ENCODE peak calls at places on chromosomes 13 and 19, in eight cellular contexts. N is mammary epithelial cell; R is CD4-positive, alpha-beta T cell; P is IMR-90; M is keratinocyte; L is thoracic aorta; W is heart right ventricle; I is OCI-LY7. Q is an unnamed sample. For H3K9me3, the result is how much of the 10 kb centered on the place peaks cover.

GRCh38 chr19:47495478-47496372 is 11.7 kb upstream of the KPTN start:
- DNase-seq in N (no peak), R (no peak), P (no peak), M (no peak), L (no peak), W (no peak), I (no peak), Q (no peak)

GRCh38 chr19:21604941-21605548 is 99.6 kb downstream of the ZNF429 start:
- DNase-seq in N (peak), R (no peak), P (no peak), M (peak), L (no peak), W (peak), I (no peak), Q (no peak)

GRCh38 chr19:42198676-42199439 is 18.6 kb downstream of the DEDD2 start:
- DNase-seq in N (no peak), R (peak), P (no peak), M (no peak), L (no peak), W (no peak), I (peak), Q (peak)

GRCh38 chr13:40657961-40658360 is 8.5 kb downstream of the FOXO1 start:
- DNase-seq in N (no peak), R (no peak), P (no peak), M (no peak), L (no peak), W (no peak), I (no peak), Q (no peak)

GRCh38 chr19:6794817-6795431 is 22.4 kb downstream of the VAV1 start:
- DNase-seq in N (no peak), R (no peak), P (no peak), M (no peak), L (no peak), W (no peak), I (no peak), Q (no peak)

GRCh38 chr19:11196406-11197287 is 698 bp downstream of the KANK2 start:
- DNase-seq in N (no peak), R (no peak), P (peak), M (no peak), L (no peak), W (peak), I (peak), Q (peak)

GRCh38 chr19:1000591-1001537 is 645 bp downstream of the GRIN3B start:
- DNase-seq in N (no peak), R (no peak), P (no peak), M (no peak), L (no peak), W (no peak), I (no peak), Q (no peak)

GRCh38 chr13:103277099-103277498 is 210.9 kb upstream of the SLC10A2 start:
- DNase-seq in N (no peak), R (no peak), P (no peak), M (no peak), L (no peak), W (no peak), I (no peak), Q (no peak)

GRCh38 chr19:18649371-18650047 is 12.7 kb downstream of the KLHL26 start:
- DNase-seq in N (peak), R (no peak), P (peak), M (no peak), L (no peak), W (peak), I (no peak), Q (peak)

GRCh38 chr19:50513746-50514345 is at the start of gene ASPDH:
- DNase-seq in N (no peak), R (no peak), P (no peak), M (no peak), L (no peak), W (no peak), I (no peak), Q (peak)

GRCh38 chr19:11479470-11480080 is 1.3 kb downstream of the ELAVL3 start:
- DNase-seq in N (no peak), R (no peak), P (no peak), M (no peak), L (no peak), W (no peak), I (no peak), Q (no peak)

GRCh38 chr19:33226550-33227241 is 1.0 kb upstream of the SLC7A10 start:
- DNase-seq in N (no peak), R (no peak), P (no peak), M (no peak), L (no peak), W (no peak), I (no peak), Q (no peak)

GRCh38 chr13:24741016-24741662 is 22.8 kb upstream of the RNF17 start:
- DNase-seq in N (no peak), R (no peak), P (no peak), M (no peak), L (no peak), W (no peak), I (peak), Q (no peak)

GRCh38 chr19:46378268-46378667 is 31.4 kb downstream of the PPP5C start:
- DNase-seq in N (no peak), R (no peak), P (peak), M (no peak), L (no peak), W (no peak), I (no peak), Q (no peak)

GRCh38 chr13:44437356-44438233 is 64.0 kb downstream of the SERP2 start:
- DNase-seq in N (peak), R (no peak), P (peak), M (no peak), L (no peak), W (no peak), I (peak), Q (no peak)

GRCh38 chr13:113935081-113935511 is 38.8 kb downstream of the C13orf46 start:
- DNase-seq in N (no peak), R (no peak), P (no peak), M (no peak), L (no peak), W (no peak), I (no peak), Q (peak)

GRCh38 chr13:95355491-95355890 is 54.2 kb upstream of the ABCC4 start:
- DNase-seq in N (peak), R (no peak), P (peak), M (no peak), L (no peak), W (no peak), I (no peak), Q (peak)

GRCh38 chr13:51015973-51016372 is 95.1 kb downstream of the C13orf42 start:
- DNase-seq in N (no peak), R (no peak), P (no peak), M (no peak), L (no peak), W (no peak), I (no peak), Q (no peak)

GRCh38 chr19:16042533-16043085 is 33.7 kb upstream of the TPM4 start:
- DNase-seq in N (no peak), R (no peak), P (peak), M (no peak), L (no peak), W (no peak), I (no peak), Q (no peak)

GRCh38 chr19:45046355-45046754 is 7.5 kb downstream of the CLASRP start:
- DNase-seq in N (no peak), R (no peak), P (no peak), M (no peak), L (no peak), W (no peak), I (no peak), Q (no peak)
- H3K27ac ChIP-seq in N (no peak), R (no peak), P (no peak), M (no peak), L (no peak), W (peak), I (peak), Q (peak)

DNA sequence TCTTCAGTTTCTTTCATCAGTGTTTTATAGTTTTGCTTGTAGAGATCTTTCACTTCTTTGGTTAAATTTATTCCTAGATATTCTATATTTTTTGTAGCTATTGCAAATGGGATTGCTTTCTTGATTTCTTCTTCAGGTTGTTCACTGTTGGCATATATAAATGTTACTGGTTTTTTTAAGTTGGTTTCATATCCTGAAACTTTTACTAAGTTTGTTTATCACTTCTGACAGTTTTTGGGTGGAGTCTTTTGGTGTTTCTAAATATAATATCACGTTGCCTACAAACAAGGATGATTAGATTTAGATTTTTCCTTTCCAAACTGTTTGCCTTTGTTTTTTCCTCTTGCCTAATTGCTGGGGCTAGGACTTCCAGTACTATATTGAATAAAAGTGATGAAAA is 109.7 kb downstream of the PAN3 start:
- DNase-seq in N (no peak), R (no peak), P (no peak), M (no peak), L (no peak), W (no peak), I (no peak), Q (no peak)
- H3K9me3 ChIP-seq in N (under half), R (under half), P (under half), M (under half), L (under half), W (under half), I (under half), Q (under half)

GRCh38 chr13:75813323-75813722 is 177.2 kb downstream of the LMO7 start:
- DNase-seq in N (no peak), R (no peak), P (no peak), M (no peak), L (no peak), W (no peak), I (no peak), Q (no peak)
- H3K27ac ChIP-seq in N (no peak), R (no peak), P (no peak), M (no peak), L (peak), W (peak), I (no peak), Q (no peak)

GRCh38 chr13:47553329-47553977 is 447.6 kb downstream of the SUCLA2 start:
- DNase-seq in N (no peak), R (no peak), P (no peak), M (no peak), L (no peak), W (no peak), I (no peak), Q (no peak)

GRCh38 chr13:47556703-47557102 is 444.4 kb downstream of the SUCLA2 start:
- DNase-seq in N (no peak), R (no peak), P (no peak), M (no peak), L (no peak), W (no peak), I (no peak), Q (no peak)

GRCh38 chr13:47549219-47549752 is 451.8 kb downstream of the SUCLA2 start:
- DNase-seq in N (no peak), R (no peak), P (no peak), M (no peak), L (no peak), W (no peak), I (no peak), Q (no peak)

GRCh38 chr13:47555235-47555634 is 445.8 kb downstream of the SUCLA2 start:
- DNase-seq in N (peak), R (no peak), P (peak), M (no peak), L (no peak), W (no peak), I (no peak), Q (no peak)
- H3K9me3 ChIP-seq in N (under half), R (under half), P (under half), M (under half), L (under half), W (under half), I (under half), Q (under half)

DNA sequence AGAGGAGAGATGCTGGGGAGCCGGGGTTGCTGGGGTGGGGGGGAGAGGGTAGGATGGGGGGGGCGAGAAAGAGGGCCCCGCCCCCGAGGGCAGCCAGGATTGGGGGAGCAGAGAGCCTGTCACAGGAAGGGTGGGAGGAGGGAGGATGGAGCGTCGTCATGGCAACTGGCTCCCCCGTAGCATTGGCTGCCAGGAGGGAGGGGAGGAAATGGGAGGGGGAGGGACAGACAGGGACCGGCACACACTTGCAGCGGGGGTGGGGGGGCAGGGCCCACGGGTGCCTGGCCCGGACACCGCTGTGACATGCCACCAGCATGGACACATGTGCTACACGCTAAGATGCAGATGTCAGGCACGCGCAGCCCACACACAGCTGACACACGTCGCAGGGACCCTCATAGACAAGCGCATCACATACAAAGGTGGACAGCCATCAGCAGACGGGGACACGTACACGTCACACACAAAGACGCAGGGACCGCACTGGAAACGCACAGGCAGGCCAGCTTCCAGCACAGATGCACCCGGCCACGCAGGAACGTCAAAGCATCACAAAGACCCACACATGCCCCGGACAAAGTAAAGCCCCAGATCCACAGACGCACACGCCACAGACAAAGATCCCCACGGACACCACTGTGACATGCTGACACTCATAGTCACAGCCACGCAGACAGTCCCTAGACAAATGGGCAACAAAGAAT is at the start of gene LMTK3:
- DNase-seq in N (no peak), R (peak), P (peak), M (no peak), L (no peak), W (no peak), I (peak), Q (peak)
- H3K27ac ChIP-seq in N (no peak), R (peak), P (no peak), M (no peak), L (no peak), W (no peak), I (peak), Q (no peak)

GRCh38 chr19:57355916-57356315 is 4.8 kb downstream of the ZNF304 start:
- DNase-seq in N (no peak), R (no peak), P (no peak), M (no peak), L (no peak), W (no peak), I (no peak), Q (no peak)
- H3K9me3 ChIP-seq in N (under half), R (half or more), P (under half), M (under half), L (half or more), W (under half), I (under half), Q (under half)

DNA sequence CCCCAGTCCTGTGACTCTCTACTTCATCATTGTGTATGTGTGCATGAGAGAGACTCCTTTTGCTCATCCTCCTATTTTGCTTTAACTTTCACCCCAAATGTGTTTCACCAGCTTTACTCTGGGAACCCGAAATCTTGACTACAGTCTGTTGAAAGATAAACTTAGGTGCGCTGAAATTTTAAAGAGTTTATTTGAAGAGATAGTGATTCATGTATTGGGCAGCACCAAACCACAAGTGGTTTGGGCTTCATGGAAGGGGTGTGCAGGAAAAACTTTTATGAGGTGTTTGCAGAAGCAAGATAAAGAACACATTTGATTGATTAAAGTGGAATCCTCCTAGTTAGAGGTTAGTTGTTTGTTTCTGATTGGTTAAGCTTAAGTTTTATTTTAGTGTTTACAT is 50.8 kb upstream of the RFC3 start:
- DNase-seq in N (no peak), R (no peak), P (no peak), M (no peak), L (no peak), W (no peak), I (no peak), Q (no peak)
- H3K27ac ChIP-seq in N (no peak), R (no peak), P (no peak), M (no peak), L (no peak), W (no peak), I (no peak), Q (no peak)

GRCh38 chr19:27776524-27776923 is 1436.4 kb downstream of the UQCRFS1 start:
- DNase-seq in N (no peak), R (no peak), P (no peak), M (no peak), L (no peak), W (no peak), I (no peak), Q (no peak)

GRCh38 chr19:27774337-27774736 is 1438.6 kb downstream of the UQCRFS1 start:
- DNase-seq in N (no peak), R (no peak), P (no peak), M (no peak), L (no peak), W (no peak), I (peak), Q (no peak)

GRCh38 chr19:27774827-27775226 is 1438.1 kb downstream of the UQCRFS1 start:
- DNase-seq in N (no peak), R (no peak), P (no peak), M (no peak), L (no peak), W (no peak), I (peak), Q (no peak)

GRCh38 chr19:27776020-27776419 is 1436.9 kb downstream of the UQCRFS1 start:
- DNase-seq in N (peak), R (no peak), P (peak), M (no peak), L (no peak), W (no peak), I (peak), Q (no peak)

GRCh38 chr19:27775395-27775794 is 1437.6 kb downstream of the UQCRFS1 start:
- DNase-seq in N (no peak), R (no peak), P (no peak), M (no peak), L (no peak), W (no peak), I (peak), Q (no peak)
- H3K9me3 ChIP-seq in N (under half), R (half or more), P (under half), M (under half), L (half or more), W (under half), I (under half), Q (under half)

DNA sequence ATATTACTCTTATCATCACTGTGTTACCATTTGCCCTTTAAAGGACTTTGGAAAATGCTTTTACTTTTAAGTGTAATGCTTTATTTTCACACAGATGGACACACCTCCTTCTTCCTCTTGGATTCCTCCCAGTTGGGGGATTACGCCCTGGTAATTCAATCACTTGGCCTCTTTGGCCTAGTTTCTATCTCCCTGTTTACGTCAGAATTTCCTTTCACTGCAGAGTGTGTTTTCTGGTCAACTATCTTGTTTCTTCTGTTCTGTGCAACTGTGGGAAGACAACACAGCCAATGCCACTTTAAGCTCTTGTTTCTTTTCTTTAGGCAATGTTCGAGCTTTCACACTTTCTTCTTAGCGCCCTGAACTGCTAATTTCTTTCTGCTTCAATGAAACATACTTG is 257.3 kb upstream of the MAB21L1 start:
- DNase-seq in N (no peak), R (no peak), P (no peak), M (no peak), L (no peak), W (peak), I (no peak), Q (no peak)
- H3K27ac ChIP-seq in N (no peak), R (no peak), P (no peak), M (no peak), L (no peak), W (peak), I (no peak), Q (no peak)

Q was measured in spleen.